ENCODE peak calls at places on chromosomes 4 and X, in nine cellular contexts. Q is cardiac muscle cell; N is CD8-positive, alpha-beta memory T cell; K is aorta; B is neural progenitor cell; O is CD4-positive, alpha-beta memory T cell; R is astrocyte; Y is A549; T is neuronal stem cell. Z is an unnamed sample. For H3K9me3, the result is how much of the 10 kb centered on the place peaks cover.

GRCh38 chr4:165476214-165477098 is 97.6 kb downstream of the CPE start:
- DNase-seq in Q (peak), N (no peak), K (no peak), B (no peak), O (no peak), R (peak), Y (no peak), T (no peak), Z (no peak)

GRCh38 chr4:68366600-68366999 is 16.7 kb upstream of the YTHDC1 start:
- DNase-seq in Q (peak), N (no peak), K (no peak), B (no peak), O (no peak), R (peak), Y (no peak), T (no peak), Z (no peak)

GRCh38 chr4:153143527-153144348 is 60.5 kb upstream of the TRIM2 start:
- DNase-seq in Q (peak), N (no peak), K (no peak), B (no peak), O (no peak), R (peak), Y (no peak), T (no peak), Z (no peak)

GRCh38 chrX:7191681-7192110 is 43.7 kb upstream of the PUDP start:
- DNase-seq in Q (no peak), N (no peak), K (no peak), B (no peak), O (no peak), R (no peak), Y (no peak), T (no peak), Z (no peak)

GRCh38 chr4:143626134-143626859 is 74.2 kb downstream of the FREM3 start:
- DNase-seq in Q (peak), N (no peak), K (peak), B (no peak), O (no peak), R (peak), Y (no peak), T (no peak), Z (no peak)

GRCh38 chr4:3384771-3385701 is 56.7 kb upstream of the HGFAC start:
- DNase-seq in Q (no peak), N (no peak), K (peak), B (no peak), O (no peak), R (no peak), Y (no peak), T (no peak), Z (no peak)

GRCh38 chr4:23934223-23934622 is 44.4 kb upstream of the PPARGC1A start:
- DNase-seq in Q (no peak), N (no peak), K (no peak), B (peak), O (no peak), R (no peak), Y (no peak), T (no peak), Z (no peak)

GRCh38 chr4:2343476-2343875 is 75.0 kb downstream of the ZFYVE28 start:
- DNase-seq in Q (no peak), N (no peak), K (peak), B (no peak), O (peak), R (no peak), Y (no peak), T (no peak), Z (no peak)

GRCh38 chr4:4541040-4541631 is 712 bp downstream of the STX18 start:
- DNase-seq in Q (peak), N (no peak), K (no peak), B (no peak), O (peak), R (peak), Y (peak), T (no peak), Z (no peak)

GRCh38 chr4:88792821-88793220 is 95.2 kb upstream of the NAP1L5 start:
- DNase-seq in Q (peak), N (no peak), K (no peak), B (no peak), O (no peak), R (peak), Y (no peak), T (no peak), Z (no peak)

GRCh38 chrX:73401591-73402266 is 45.1 kb upstream of the CDX4 start:
- DNase-seq in Q (no peak), N (no peak), K (no peak), B (peak), O (no peak), R (no peak), Y (no peak), T (peak), Z (no peak)

GRCh38 chrX:44303119-44303518 is 40.4 kb downstream of the EFHC2 start:
- DNase-seq in Q (no peak), N (peak), K (no peak), B (no peak), O (no peak), R (no peak), Y (no peak), T (no peak), Z (no peak)

GRCh38 chrX:153554519-153555167 is 37.2 kb downstream of the ATP2B3 start:
- DNase-seq in Q (peak), N (peak), K (peak), B (peak), O (peak), R (no peak), Y (peak), T (peak), Z (peak)

GRCh38 chrX:29042341-29042740 is 455.1 kb downstream of the IL1RAPL1 start:
- DNase-seq in Q (no peak), N (no peak), K (no peak), B (no peak), O (no peak), R (no peak), Y (no peak), T (no peak), Z (no peak)

GRCh38 chr4:128349921-128350320 is 62.3 kb upstream of the PGRMC2 start:
- DNase-seq in Q (peak), N (no peak), K (no peak), B (no peak), O (no peak), R (peak), Y (peak), T (no peak), Z (no peak)

GRCh38 chr4:167581449-167581965 is 347.2 kb upstream of the SPOCK3 start:
- DNase-seq in Q (no peak), N (no peak), K (peak), B (no peak), O (no peak), R (no peak), Y (no peak), T (no peak), Z (no peak)

GRCh38 chrX:13028871-13029336 is 15.5 kb downstream of the FAM9C start:
- DNase-seq in Q (no peak), N (no peak), K (no peak), B (no peak), O (no peak), R (no peak), Y (peak), T (no peak), Z (no peak)

GRCh38 chr4:29540439-29541102 is 1179.6 kb upstream of the PCDH7 start:
- DNase-seq in Q (no peak), N (no peak), K (no peak), B (no peak), O (no peak), R (no peak), Y (no peak), T (no peak), Z (no peak)

GRCh38 chr4:115119804-115120352 is 6.5 kb upstream of the NDST4 start:
- DNase-seq in Q (no peak), N (no peak), K (no peak), B (no peak), O (no peak), R (no peak), Y (no peak), T (no peak), Z (no peak)

GRCh38 chr4:185573651-185574199 is 38.4 kb upstream of the PDLIM3 start:
- DNase-seq in Q (peak), N (no peak), K (peak), B (peak), O (no peak), R (peak), Y (peak), T (no peak), Z (no peak)

GRCh38 chrX:50827996-50828395 is 14.0 kb upstream of the SHROOM4 start:
- DNase-seq in Q (no peak), N (no peak), K (no peak), B (no peak), O (no peak), R (peak), Y (no peak), T (no peak), Z (no peak)

GRCh38 chr4:15689540-15689939 is 7.9 kb downstream of the FAM200B start:
- DNase-seq in Q (peak), N (no peak), K (no peak), B (no peak), O (no peak), R (no peak), Y (no peak), T (no peak), Z (no peak)

GRCh38 chr4:127482049-127482448 is 150.7 kb upstream of the INTU start:
- DNase-seq in Q (no peak), N (no peak), K (no peak), B (no peak), O (no peak), R (no peak), Y (no peak), T (no peak), Z (no peak)

GRCh38 chr4:3707423-3708102 is 58.6 kb upstream of the ADRA2C start:
- DNase-seq in Q (no peak), N (no peak), K (peak), B (no peak), O (no peak), R (no peak), Y (no peak), T (no peak), Z (no peak)

GRCh38 chrX:136269921-136270320 is 18.7 kb upstream of the MAP7D3 start:
- DNase-seq in Q (no peak), N (no peak), K (no peak), B (no peak), O (no peak), R (no peak), Y (no peak), T (no peak), Z (no peak)

GRCh38 chrX:110657073-110657472 is 138.5 kb downstream of the CHRDL1 start:
- DNase-seq in Q (no peak), N (no peak), K (no peak), B (no peak), O (no peak), R (no peak), Y (no peak), T (no peak), Z (no peak)

GRCh38 chr4:182704903-182705302 is 212.3 kb downstream of the DCTD start:
- DNase-seq in Q (no peak), N (no peak), K (no peak), B (no peak), O (no peak), R (no peak), Y (no peak), T (no peak), Z (no peak)

GRCh38 chrX:21905976-21906375 is 34.5 kb upstream of the SMS start:
- DNase-seq in Q (no peak), N (no peak), K (no peak), B (peak), O (no peak), R (no peak), Y (no peak), T (peak), Z (no peak)
- H3K9me3 ChIP-seq in Q (under half), N (under half), K (under half), B (under half), O (under half), R (under half), Y (under half), T (under half), Z (under half)

DNA sequence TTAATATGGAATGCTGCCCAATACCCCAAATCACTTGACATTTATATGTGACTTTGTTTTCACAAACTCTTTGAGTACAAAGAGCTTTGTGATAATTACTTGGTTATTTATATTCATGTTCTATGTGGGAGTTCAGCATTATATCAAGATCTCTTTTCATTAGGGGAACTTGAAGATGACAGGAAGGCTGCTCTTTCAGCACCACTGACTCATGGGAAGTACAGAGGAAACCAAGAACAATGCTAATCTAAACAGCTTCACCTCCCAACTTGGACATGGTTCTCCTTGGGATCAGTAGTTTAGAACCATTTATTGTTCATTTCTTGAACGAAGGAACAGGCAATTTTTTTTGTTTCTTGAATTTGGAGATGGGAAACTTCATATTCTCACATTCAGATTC is 184.0 kb upstream of the AFF2 start:
- DNase-seq in Q (no peak), N (no peak), K (no peak), B (no peak), O (no peak), R (no peak), Y (no peak), T (no peak), Z (no peak)
- H3K9me3 ChIP-seq in Q (under half), N (under half), K (under half), B (under half), O (under half), R (under half), Y (under half), T (under half), Z (under half)

GRCh38 chrX:10126044-10126443 is 30.7 kb upstream of the CLCN4 start:
- DNase-seq in Q (no peak), N (no peak), K (peak), B (no peak), O (no peak), R (no peak), Y (no peak), T (no peak), Z (no peak)

GRCh38 chrX:10128386-10128785 is 28.4 kb upstream of the CLCN4 start:
- DNase-seq in Q (no peak), N (no peak), K (peak), B (no peak), O (no peak), R (no peak), Y (no peak), T (no peak), Z (no peak)

GRCh38 chrX:10126834-10127233 is 29.9 kb upstream of the CLCN4 start:
- DNase-seq in Q (no peak), N (no peak), K (peak), B (no peak), O (no peak), R (no peak), Y (no peak), T (no peak), Z (no peak)

GRCh38 chrX:10130354-10130753 is 26.4 kb upstream of the CLCN4 start:
- DNase-seq in Q (no peak), N (no peak), K (peak), B (no peak), O (no peak), R (no peak), Y (no peak), T (no peak), Z (no peak)

DNA sequence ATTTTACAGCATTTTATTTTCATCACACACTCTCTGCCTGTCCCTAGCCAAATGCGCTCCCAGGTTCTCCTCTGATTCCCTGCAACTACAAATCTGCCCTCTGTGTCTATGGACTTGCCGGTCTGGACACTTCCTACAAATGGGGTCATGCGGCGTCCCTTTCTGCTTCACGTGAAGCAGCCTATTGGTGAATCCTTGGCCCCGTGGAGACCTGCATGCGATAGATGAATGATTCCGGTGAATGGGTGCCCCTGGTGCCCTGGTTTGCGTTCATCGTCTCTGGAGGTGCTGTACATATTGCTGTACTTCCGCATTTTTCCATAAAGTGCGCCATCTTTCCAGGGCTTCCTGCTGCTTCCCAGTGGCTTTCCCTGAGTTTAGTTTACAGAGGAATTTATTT is 27.5 kb upstream of the CLCN4 start:
- DNase-seq in Q (no peak), N (no peak), K (peak), B (no peak), O (no peak), R (no peak), Y (no peak), T (no peak), Z (no peak)
- H3K9me3 ChIP-seq in Q (under half), N (under half), K (under half), B (under half), O (under half), R (under half), Y (under half), T (under half), Z (under half)

GRCh38 chrX:40855411-40855810 is 120.1 kb upstream of the MED14 start:
- DNase-seq in Q (no peak), N (no peak), K (no peak), B (no peak), O (no peak), R (peak), Y (no peak), T (no peak), Z (no peak)
- H3K9me3 ChIP-seq in Q (under half), N (under half), K (under half), B (under half), O (under half), R (under half), Y (under half), T (under half), Z (under half)

DNA sequence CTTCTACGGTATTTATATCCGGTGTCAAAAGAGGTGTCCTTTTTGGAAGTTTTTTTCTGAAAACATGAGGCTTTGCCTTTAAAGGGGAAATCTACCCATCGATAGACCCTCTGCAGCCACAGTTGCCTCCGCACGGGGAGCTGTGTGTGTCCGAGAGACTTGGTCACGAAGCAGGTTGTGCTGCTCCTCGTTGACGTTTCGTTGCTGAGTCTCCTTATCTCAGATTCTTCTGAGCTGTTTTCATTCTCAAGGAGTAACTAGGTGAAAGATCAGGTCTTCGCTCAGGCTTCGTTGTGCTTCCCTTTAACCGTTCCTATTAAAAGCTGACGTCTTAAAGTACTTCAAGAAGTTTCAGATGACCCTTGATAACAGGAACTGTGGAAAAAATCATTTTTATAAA is 23.8 kb downstream of the TRMT44 start:
- DNase-seq in Q (no peak), N (no peak), K (no peak), B (no peak), O (no peak), R (no peak), Y (no peak), T (no peak), Z (no peak)
- H3K9me3 ChIP-seq in Q (under half), N (under half), K (under half), B (under half), O (under half), R (under half), Y (under half), T (under half), Z (under half)

DNA sequence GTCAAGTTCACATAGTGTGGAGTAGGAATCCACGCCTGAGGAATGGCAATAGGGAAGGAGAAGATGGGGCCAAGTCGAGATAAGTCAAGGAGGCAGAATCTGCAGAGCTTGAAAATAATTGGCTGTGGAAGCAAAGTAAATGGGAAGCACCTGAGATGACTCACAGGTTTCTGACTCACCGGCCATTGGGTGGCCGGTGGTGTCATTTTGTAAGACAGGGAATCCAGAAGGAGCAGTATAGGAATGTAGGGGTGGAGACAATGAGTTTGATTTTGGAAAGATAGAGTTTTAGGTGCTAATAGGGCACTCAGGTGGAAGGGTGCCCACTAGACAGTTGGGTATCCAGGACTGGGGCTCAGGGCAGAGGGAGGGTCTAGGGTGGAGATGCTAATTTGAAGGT is 201.0 kb upstream of the MAMLD1 start:
- DNase-seq in Q (no peak), N (no peak), K (no peak), B (no peak), O (no peak), R (no peak), Y (peak), T (no peak), Z (no peak)
- H3K9me3 ChIP-seq in Q (under half), N (under half), K (under half), B (under half), O (under half), R (under half), Y (under half), T (under half), Z (under half)

DNA sequence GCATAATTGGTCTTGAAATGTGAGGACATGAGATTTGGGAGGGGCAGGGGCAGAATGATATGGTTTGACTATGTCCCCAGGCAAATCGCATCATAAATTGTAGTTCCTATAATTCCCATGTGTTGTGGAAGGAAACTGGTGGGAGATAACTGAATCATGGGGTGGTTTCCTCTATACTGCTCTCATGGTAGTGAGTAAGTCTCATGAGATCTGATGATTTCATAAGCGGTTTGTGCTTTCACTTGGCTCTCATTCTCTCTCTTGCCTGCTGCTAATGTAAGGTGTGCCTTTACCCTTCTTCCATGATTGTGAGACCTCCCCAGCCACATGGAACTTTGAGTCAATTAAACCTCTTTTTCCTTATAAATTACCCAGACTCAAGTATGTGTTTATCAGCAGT is 2595.9 kb downstream of the PCDH7 start:
- DNase-seq in Q (peak), N (no peak), K (no peak), B (no peak), O (no peak), R (no peak), Y (no peak), T (no peak), Z (no peak)
- H3K9me3 ChIP-seq in Q (under half), N (under half), K (under half), B (under half), O (under half), R (under half), Y (under half), T (under half), Z (under half)